ENCODE peak calls at places on chromosome 11, in seven cellular contexts. M is tibial nerve, L is cardiac muscle cell, G is left ventricle myocardium inferior, O is NB4, Q is neural progenitor cell, S is Panc1. E is an unnamed sample.
A peak's percentile ranks its signal among the peaks of the same experiment; 100 is the strongest.

GRCh38 chr11:131776211-131776610 is 405.8 kb downstream of the NTM start:
- DNase-seq in M (no peak), L (no peak), G (no peak), O (no peak), Q (no peak), S (no peak), E (no peak)

GRCh38 chr11:12229450-12230229 is 119.2 kb downstream of the MICAL2 start:
- DNase-seq in M (no peak), L (no peak), G (no peak), O (peak; percentile 57), Q (no peak), S (no peak), E (no peak)

GRCh38 chr11:8005556-8005955 is 18.4 kb downstream of the EIF3F start:
- DNase-seq in M (no peak), L (no peak), G (no peak), O (no peak), Q (no peak), S (no peak), E (no peak)

GRCh38 chr11:121807051-121807450 is 309.0 kb downstream of the BLID start:
- DNase-seq in M (no peak), L (no peak), G (no peak), O (no peak), Q (no peak), S (no peak), E (no peak)

GRCh38 chr11:116731097-116731761 is 41.6 kb downstream of the BUD13 start:
- DNase-seq in M (no peak), L (peak; percentile 81), G (no peak), O (no peak), Q (peak; percentile 88), S (no peak), E (no peak)

GRCh38 chr11:66063900-66064299 is 6.2 kb upstream of the PACS1 start:
- DNase-seq in M (no peak), L (no peak), G (no peak), O (no peak), Q (no peak), S (no peak), E (no peak)

GRCh38 chr11:124198852-124199389 is 15.8 kb downstream of the OR10D3 start:
- DNase-seq in M (no peak), L (no peak), G (no peak), O (no peak), Q (no peak), S (no peak), E (no peak)

GRCh38 chr11:76654980-76655379 is 15.6 kb downstream of the LRRC32 start:
- DNase-seq in M (no peak), L (no peak), G (no peak), O (no peak), Q (no peak), S (no peak), E (no peak)

GRCh38 chr11:116294630-116295029 is 478.2 kb downstream of the BUD13 start:
- DNase-seq in M (no peak), L (peak; percentile 59), G (no peak), O (no peak), Q (no peak), S (no peak), E (no peak)

GRCh38 chr11:3866206-3866605 is 10.7 kb downstream of the STIM1 start:
- DNase-seq in M (no peak), L (peak; percentile 68), G (peak; percentile 45), O (peak; percentile 74), Q (no peak), S (no peak), E (no peak)

GRCh38 chr11:134014502-134014901 is 54.4 kb upstream of the JAM3 start:
- DNase-seq in M (no peak), L (peak; percentile 55), G (no peak), O (peak; percentile 43), Q (peak; percentile 64), S (no peak), E (no peak)

GRCh38 chr11:29124436-29124835 is 892.4 kb downstream of the KCNA4 start:
- DNase-seq in M (no peak), L (no peak), G (no peak), O (no peak), Q (peak; percentile 18), S (no peak), E (no peak)

GRCh38 chr11:10693509-10694071 is at the start of gene IRAG1:
- DNase-seq in M (no peak), L (peak; percentile 56), G (peak; percentile 70), O (no peak), Q (peak; percentile 11), S (no peak), E (no peak)

GRCh38 chr11:69439127-69439526 is 42.3 kb upstream of the LINC01488 start:
- DNase-seq in M (no peak), L (no peak), G (no peak), O (no peak), Q (peak; percentile 68), S (no peak), E (no peak)

GRCh38 chr11:8610532-8611116 is 16.6 kb upstream of the STK33 start:
- DNase-seq in M (no peak), L (no peak), G (no peak), O (no peak), Q (no peak), S (no peak), E (no peak)

GRCh38 chr11:94767701-94768601 is at the start of gene AMOTL1:
- DNase-seq in M (peak; percentile 78), L (peak; percentile 88), G (peak; percentile 90), O (peak; percentile 87), Q (peak; percentile 94), S (no peak), E (peak; percentile 65)

GRCh38 chr11:110026823-110027626 is 66.2 kb upstream of the ZC3H12C start:
- DNase-seq in M (peak; percentile 38), L (no peak), G (no peak), O (peak; percentile 9), Q (no peak), S (no peak), E (no peak)

GRCh38 chr11:8040261-8040920 is 40.6 kb upstream of the TUB start:
- DNase-seq in M (no peak), L (no peak), G (no peak), O (no peak), Q (no peak), S (no peak), E (no peak)

DNA sequence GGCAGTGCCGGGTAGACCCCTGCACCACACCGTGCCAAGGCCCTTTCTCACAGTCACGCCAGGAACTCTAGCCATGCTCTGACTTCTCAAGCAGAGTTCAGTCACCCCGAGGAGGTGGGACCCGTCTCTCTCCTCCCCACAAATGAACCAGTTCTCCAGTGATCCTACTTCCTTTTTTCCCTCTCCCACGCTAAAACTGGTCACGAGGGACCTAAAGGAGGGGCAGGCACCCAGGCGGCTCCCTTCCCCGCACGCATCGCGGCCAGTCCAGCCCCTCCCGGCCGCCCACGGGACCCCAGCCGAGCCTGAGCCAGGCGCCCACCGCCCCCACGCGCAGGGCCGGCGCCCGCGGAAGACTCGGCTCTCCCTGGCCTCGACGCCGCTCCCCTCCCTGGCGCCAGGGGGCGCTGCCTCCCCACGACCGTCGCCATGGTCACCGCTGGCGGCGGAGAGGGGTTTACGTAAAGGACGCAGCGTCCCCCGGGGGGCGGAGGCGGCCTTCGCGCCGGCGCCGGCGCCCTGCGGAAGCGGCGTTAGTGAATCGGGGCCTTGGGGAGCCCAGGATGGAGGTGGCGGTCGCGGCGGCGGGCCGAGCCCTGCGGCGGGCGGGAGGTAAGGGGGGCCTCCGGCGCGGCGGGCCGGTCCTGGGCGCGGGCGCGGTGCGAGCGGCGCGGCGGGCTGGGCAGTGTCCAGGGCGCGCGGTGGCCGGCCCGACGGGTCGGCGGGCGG is at the start of gene DAGLA:
- DNase-seq in M (peak; percentile 62), L (peak; percentile 76), G (peak; percentile 70), O (peak; percentile 72), Q (peak; percentile 89), S (no peak), E (no peak)
- H3K4me3 ChIP-seq in M (peak within 1 kb of the TSS; percentile 47), L (peak within 1 kb of the TSS; percentile 28), G (peak within 1 kb of the TSS; percentile 71), O (no peak within 1 kb of the TSS), Q (peak within 1 kb of the TSS; percentile 44), S (peak within 1 kb of the TSS; percentile 49), E (peak within 1 kb of the TSS; percentile 49)

DNA sequence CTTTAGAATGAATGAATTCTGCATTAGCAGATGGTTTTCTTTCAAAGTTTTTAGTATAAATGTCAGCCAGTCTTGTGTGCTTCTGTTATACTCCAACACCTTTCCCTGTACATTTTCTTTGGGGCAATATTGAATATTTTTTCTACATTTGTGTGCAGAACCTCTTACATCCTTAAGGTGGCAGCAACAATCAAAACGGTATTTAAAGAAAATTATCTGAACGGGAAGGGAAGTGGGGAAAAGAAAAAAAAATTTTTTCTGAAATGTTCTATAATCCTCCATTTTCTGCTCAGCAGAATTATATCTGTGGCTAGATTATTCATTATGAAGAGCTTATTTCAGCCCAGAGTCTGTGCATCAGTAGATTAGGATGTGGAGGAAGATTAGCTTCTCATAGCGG is 347.3 kb upstream of the RAG2 start:
- DNase-seq in M (no peak), L (peak; percentile 6), G (no peak), O (peak; percentile 19), Q (no peak), S (no peak), E (no peak)
- TF ChIP-seq CTCF in M (peak; percentile 10), L (peak; percentile 54), G (peak; percentile 43), O (peak; percentile 27), Q (peak; percentile 63), S (peak; percentile 66), E (peak; percentile 19)

GRCh38 chr11:125886997-125887372 is 483 bp upstream of the HYLS1 start:
- DNase-seq in M (peak; percentile 11), L (no peak), G (peak; percentile 27), O (peak; percentile 89), Q (no peak), S (no peak), E (no peak)
- H3K4me3 ChIP-seq in M (peak overlapping the region; percentile 83), L (no peak overlapping the region), G (peak overlapping the region; percentile 81), O (peak overlapping the region; percentile 59), Q (no peak overlapping the region), S (peak overlapping the region; percentile 66), E (peak overlapping the region; percentile 72)

GRCh38 chr11:1226981-1227550 is 4.2 kb downstream of the MUC5B start:
- DNase-seq in M (no peak), L (no peak), G (no peak), O (no peak), Q (peak; percentile 44), S (no peak), E (no peak)
- TF ChIP-seq CTCF in M (no peak), L (peak; percentile 29), G (no peak), O (peak; percentile 10), Q (peak; percentile 26), S (peak; percentile 83), E (peak; percentile 15)

E was measured in HFF-Myc.